ENCODE peak calls at places on chromosomes 11 and 22, in six cellular contexts. O, H, N, C, Z and T are unnamed samples.
A peak's percentile ranks its signal among the peaks of the same experiment; 100 is the strongest.

GRCh38 chr11:35260342-35260985 is 121.5 kb downstream of the CD44 start:
- DNase-seq in O (no peak), H (no peak), N (no peak), C (peak; percentile 95), Z (no peak), T (no peak)

GRCh38 chr11:114942207-114942606 is 263.9 kb downstream of the NXPE2 start:
- DNase-seq in O (no peak), H (no peak), N (no peak), C (no peak), Z (no peak), T (no peak)

GRCh38 chr11:19498986-19499669 is 213.5 kb upstream of the NAV2 start:
- DNase-seq in O (no peak), H (no peak), N (no peak), C (peak; percentile 2), Z (no peak), T (peak; percentile 7)

GRCh38 chr11:12205330-12205729 is 94.9 kb downstream of the MICAL2 start:
- DNase-seq in O (no peak), H (no peak), N (no peak), C (peak; percentile 46), Z (no peak), T (no peak)

GRCh38 chr22:44735518-44736428 is 16.6 kb upstream of the ARHGAP8 start:
- DNase-seq in O (no peak), H (peak; percentile 61), N (peak; percentile 85), C (peak; percentile 38), Z (peak; percentile 89), T (no peak)

GRCh38 chr11:62725686-62726085 is 1.6 kb downstream of the HNRNPUL2 start:
- DNase-seq in O (no peak), H (no peak), N (no peak), C (no peak), Z (no peak), T (no peak)

GRCh38 chr22:41699264-41700104 is at the start of gene MEI1:
- DNase-seq in O (no peak), H (peak; percentile 77), N (peak; percentile 92), C (peak; percentile 64), Z (peak; percentile 93), T (no peak)

GRCh38 chr22:20440637-20441591 is 3.3 kb upstream of the SCARF2 start:
- DNase-seq in O (no peak), H (no peak), N (peak; percentile 33), C (no peak), Z (peak; percentile 53), T (no peak)

GRCh38 chr11:122697636-122698167 is 42.2 kb downstream of the UBASH3B start:
- DNase-seq in O (no peak), H (peak; percentile 92), N (no peak), C (peak; percentile 59), Z (no peak), T (peak; percentile 67)

GRCh38 chr11:32884770-32885384 is 7.7 kb upstream of the QSER1 start:
- DNase-seq in O (no peak), H (peak; percentile 61), N (no peak), C (peak; percentile 9), Z (no peak), T (no peak)

GRCh38 chr22:38030311-38031133 is 26.7 kb upstream of the PICK1 start:
- DNase-seq in O (no peak), H (no peak), N (no peak), C (no peak), Z (no peak), T (no peak)

GRCh38 chr22:45984316-45984916 is 7.5 kb upstream of the WNT7B start:
- DNase-seq in O (no peak), H (no peak), N (no peak), C (no peak), Z (no peak), T (no peak)

GRCh38 chr11:114051558-114051957 is 8.0 kb upstream of the ZBTB16 start:
- DNase-seq in O (no peak), H (no peak), N (no peak), C (no peak), Z (no peak), T (no peak)

GRCh38 chr11:57772562-57772961 is 11.0 kb downstream of the CTNND1 start:
- DNase-seq in O (no peak), H (no peak), N (no peak), C (no peak), Z (no peak), T (no peak)

GRCh38 chr11:121240650-121241299 is 51.8 kb upstream of the SC5D start:
- DNase-seq in O (no peak), H (peak; percentile 39), N (no peak), C (no peak), Z (no peak), T (no peak)

GRCh38 chr11:79393362-79394043 is 47.3 kb downstream of the TENM4 start:
- DNase-seq in O (no peak), H (no peak), N (no peak), C (no peak), Z (no peak), T (no peak)

GRCh38 chr11:15224466-15224865 is 109.7 kb downstream of the INSC start:
- DNase-seq in O (no peak), H (no peak), N (no peak), C (no peak), Z (no peak), T (no peak)

GRCh38 chr11:92762175-92762574 is 207.3 kb upstream of the MTNR1B start:
- DNase-seq in O (no peak), H (no peak), N (no peak), C (no peak), Z (no peak), T (no peak)

GRCh38 chr11:87281496-87281895 is 243.8 kb downstream of the TMEM135 start:
- DNase-seq in O (no peak), H (peak; percentile 82), N (no peak), C (peak; percentile 94), Z (no peak), T (no peak)

GRCh38 chr11:71206186-71206585 is 46.2 kb downstream of the SHANK2 start:
- DNase-seq in O (no peak), H (no peak), N (peak; percentile 20), C (peak; percentile 46), Z (no peak), T (peak; percentile 38)

GRCh38 chr11:329886-330253 is 9.2 kb upstream of the IFITM3 start:
- DNase-seq in O (no peak), H (no peak), N (no peak), C (no peak), Z (no peak), T (no peak)

GRCh38 chr11:36774603-36775002 is 176.6 kb upstream of the RAG2 start:
- DNase-seq in O (no peak), H (peak; percentile 41), N (no peak), C (peak; percentile 45), Z (no peak), T (no peak)

GRCh38 chr22:46023558-46023981 is 46.6 kb upstream of the WNT7B start:
- DNase-seq in O (no peak), H (no peak), N (no peak), C (peak; percentile 55), Z (peak; percentile 46), T (peak; percentile 44)

DNA sequence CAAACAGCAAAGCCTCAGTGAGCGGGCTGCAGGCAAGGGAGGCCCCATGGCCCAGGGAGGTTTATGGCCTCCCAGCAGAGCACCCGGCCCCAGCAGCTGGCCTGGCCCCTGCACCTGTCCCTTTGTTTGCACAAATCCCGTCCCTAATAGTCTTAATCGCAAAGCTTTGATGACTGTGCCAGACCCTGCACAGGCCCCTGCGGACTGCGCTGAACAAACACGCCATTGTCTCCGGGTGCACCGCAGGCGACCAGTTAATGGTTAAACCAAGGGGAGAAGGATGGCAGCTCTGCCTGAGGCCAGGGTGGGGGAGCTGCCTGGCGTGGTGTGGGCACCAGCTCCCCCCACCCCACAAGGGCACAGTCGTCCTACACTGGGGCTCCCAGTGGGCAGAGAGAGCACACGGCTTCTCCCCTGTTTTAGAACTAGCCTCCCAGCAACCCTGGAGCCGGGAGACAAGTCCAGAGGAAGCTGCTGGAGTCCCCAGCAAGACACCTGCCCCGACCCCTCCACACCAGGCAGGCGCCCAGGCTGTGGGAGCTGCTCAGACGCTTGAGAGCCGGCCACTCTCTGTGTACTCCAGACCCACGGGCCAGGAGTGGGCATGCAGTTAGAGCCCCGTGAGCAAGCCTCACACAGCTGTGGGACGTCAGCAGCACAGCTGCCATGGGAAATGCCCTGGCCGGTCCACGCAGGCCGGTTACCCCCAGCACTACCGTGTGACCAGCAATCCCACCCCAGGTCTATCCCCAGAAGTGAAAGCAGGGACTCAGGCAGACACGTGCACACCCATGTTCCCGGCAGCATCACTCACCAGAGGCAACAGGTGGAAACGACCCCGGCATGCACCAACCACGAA is 39.7 kb upstream of the TH start:
- DNase-seq in O (peak; percentile 37), H (no peak), N (peak; percentile 36), C (no peak), Z (peak; percentile 41), T (no peak)
- TF ChIP-seq CTCF in O (no peak), H (no peak), N (no peak), C (no peak), Z (no peak), T (no peak)

GRCh38 chr11:111870113-111870512 is 1.3 kb downstream of the ALG9 start:
- DNase-seq in O (no peak), H (no peak), N (no peak), C (no peak), Z (no peak), T (no peak)
- H3K4me3 ChIP-seq in O (peak overlapping the region; percentile 90), H (peak overlapping the region; percentile 78), N (peak overlapping the region; percentile 91), C (peak overlapping the region; percentile 71), Z (peak overlapping the region; percentile 86), T (no peak overlapping the region)

GRCh38 chr11:65206441-65206841 is 24.7 kb downstream of the CAPN1 start:
- DNase-seq in O (no peak), H (no peak), N (peak; percentile 42), C (no peak), Z (no peak), T (no peak)
- H3K36me3 ChIP-seq in O (peaks cover 21% of the 10 kb centered on the region), H (peaks cover 15% of the 10 kb centered on the region), N (peaks cover 94% of the 10 kb centered on the region), C (peaks cover 40% of the 10 kb centered on the region), Z (peaks cover 83% of the 10 kb centered on the region), T (peaks cover 11% of the 10 kb centered on the region)

GRCh38 chr11:48384670-48385069 is 18.4 kb upstream of the OR4C5 start:
- DNase-seq in O (no peak), H (peak; percentile 14), N (no peak), C (no peak), Z (no peak), T (no peak)
- TF ChIP-seq CTCF in O (no peak), H (peak; percentile 45), N (no peak), C (no peak), Z (no peak), T (no peak)

DNA sequence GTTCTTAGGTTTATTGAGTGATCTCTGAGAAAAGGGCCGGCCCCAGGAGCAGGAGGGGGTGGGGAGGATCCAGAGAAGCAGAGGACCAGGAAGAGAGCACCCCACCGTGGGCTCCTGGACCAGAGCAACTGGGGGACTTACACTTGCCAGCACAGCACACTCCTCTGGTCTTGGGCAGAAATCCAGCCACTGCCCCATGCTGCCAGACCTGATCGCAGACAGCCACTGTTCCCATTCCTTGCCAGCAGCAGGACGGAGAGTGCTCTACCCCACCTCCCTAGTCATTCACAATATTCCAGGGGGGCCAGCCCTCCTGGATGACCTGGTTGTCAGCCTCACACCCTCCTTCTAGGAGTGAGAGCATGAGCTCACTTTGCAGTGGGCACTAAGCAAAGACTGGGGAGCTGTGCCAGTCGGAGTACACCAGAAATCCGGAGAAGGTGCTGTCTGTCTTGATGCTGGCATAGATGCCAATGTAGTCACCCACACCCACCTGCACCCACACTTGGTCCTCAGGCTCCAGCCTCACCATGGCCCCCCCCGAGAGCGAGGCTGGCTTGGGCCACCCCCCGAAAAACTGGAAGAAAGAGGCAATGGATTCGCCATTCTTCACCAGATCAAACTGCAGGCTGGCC is 1.6 kb downstream of the C1QTNF5 start:
- DNase-seq in O (no peak), H (no peak), N (no peak), C (no peak), Z (peak; percentile 51), T (no peak)
- H3K4me3 ChIP-seq in O (no peak overlapping the region), H (peak overlapping the region; percentile 58), N (peak overlapping the region; percentile 76), C (peak overlapping the region; percentile 70), Z (peak overlapping the region; percentile 54), T (no peak overlapping the region)

GRCh38 chr11:96330511-96330859 is 12.5 kb downstream of the MAML2 start:
- DNase-seq in O (no peak), H (no peak), N (no peak), C (no peak), Z (no peak), T (no peak)
- H3K36me3 ChIP-seq in O (no peaks in the 10 kb centered on the region), H (no peaks in the 10 kb centered on the region), N (no peaks in the 10 kb centered on the region), C (no peaks in the 10 kb centered on the region), Z (no peaks in the 10 kb centered on the region), T (no peaks in the 10 kb centered on the region)